ENCODE peak calls at places on chromosomes 4 and X, in six cellular contexts. O is Ammon's horn; X is stimulated activated CD4-positive, alpha-beta T cell treated with anti-CD3 and anti-CD28 coated beads, TNF-alpha, amount 100 ng/mL, for 4 hours; E is cardiac muscle cell; N is Calu3; I is endothelial cell. B is an unnamed sample.

GRCh38 chrX:118226060-118226428 is 109.4 kb upstream of the KLHL13 start:
- DNase-seq in O (no peak), X (no peak), E (peak; percentile 39), N (no peak), I (no peak), B (peak; percentile 3)

GRCh38 chr4:95155759-95156451 is 392.9 kb downstream of the UNC5C start:
- DNase-seq in O (no peak), X (no peak), E (peak; percentile 33), N (no peak), I (no peak), B (peak; percentile 82)

GRCh38 chr4:153785830-153786721 is 2.8 kb downstream of the SFRP2 start:
- DNase-seq in O (peak; percentile 47), X (no peak), E (peak; percentile 39), N (no peak), I (no peak), B (peak; percentile 61)

GRCh38 chrX:54950730-54951375 is 30.2 kb downstream of the TRO start:
- DNase-seq in O (no peak), X (no peak), E (no peak), N (no peak), I (no peak), B (no peak)

GRCh38 chr4:25563071-25563564 is 92.5 kb upstream of the SLC34A2 start:
- DNase-seq in O (no peak), X (no peak), E (no peak), N (no peak), I (no peak), B (no peak)

GRCh38 chr4:150722908-150723362 is 141.0 kb downstream of the MAB21L2 start:
- DNase-seq in O (peak; percentile 20), X (no peak), E (peak; percentile 8), N (peak; percentile 28), I (no peak), B (peak; percentile 10)

GRCh38 chrX:138018145-138018799 is 452.3 kb downstream of the ZIC3 start:
- DNase-seq in O (no peak), X (no peak), E (no peak), N (no peak), I (no peak), B (no peak)

GRCh38 chr4:153934689-153935017 is 145.8 kb upstream of the SFRP2 start:
- DNase-seq in O (no peak), X (no peak), E (no peak), N (no peak), I (no peak), B (peak; percentile 60)

GRCh38 chr4:54731552-54731951 is 73.8 kb downstream of the KIT start:
- DNase-seq in O (no peak), X (no peak), E (no peak), N (no peak), I (no peak), B (no peak)

B was measured in pons.